ENCODE peak calls at places on chromosomes 16 and 17, in four cellular contexts. C, E, M and W are unnamed samples.
A peak's percentile ranks its signal among the peaks of the same experiment; 100 is the strongest.

GRCh38 chr16:82344157-82344556 is 174.1 kb upstream of the MPHOSPH6 start:
- DNase-seq in C (no peak), E (no peak), M (peak; percentile 55), W (no peak)

GRCh38 chr17:64780096-64781012 is 118.2 kb upstream of the SMURF2 start:
- DNase-seq in E (no peak), C (peak; percentile 82), M (peak; percentile 73), W (no peak)

GRCh38 chr17:7080445-7081041 is 492 bp upstream of the CLEC10A start:
- DNase-seq in C (no peak), E (no peak), M (no peak), W (no peak)

GRCh38 chr16:89711601-89712475 is 8.9 kb downstream of the VPS9D1 start:
- DNase-seq in C (peak; percentile 94), E (no peak), M (peak; percentile 63), W (no peak)

GRCh38 chr17:8948462-8948861 is 17.0 kb downstream of the PIK3R5 start:
- DNase-seq in M (no peak), E (no peak), C (no peak), W (no peak)

GRCh38 chr16:89633064-89633631 is 19.7 kb downstream of the DPEP1 start:
- DNase-seq in M (peak; percentile 30), C (peak; percentile 72), E (no peak), W (no peak)

GRCh38 chr16:16045879-16046278 is 96.5 kb downstream of the ABCC1 start:
- DNase-seq in C (no peak), M (no peak), E (no peak), W (no peak)

GRCh38 chr17:81161972-81162371 is 3.3 kb upstream of the PVALEF start:
- DNase-seq in M (no peak), C (no peak), E (no peak), W (no peak)

GRCh38 chr16:53014287-53014686 is 38.4 kb downstream of the CHD9NB start:
- DNase-seq in C (no peak), M (no peak), E (no peak), W (no peak)

GRCh38 chr17:7559307-7560171 is 989 bp downstream of the TNFSF13 start:
- DNase-seq in E (no peak), C (no peak), M (peak; percentile 79), W (no peak)

GRCh38 chr17:74485012-74485743 is 18.7 kb downstream of the CD300A start:
- DNase-seq in C (no peak), E (no peak), M (peak; percentile 8), W (no peak)

GRCh38 chr17:59963738-59964454 is 644 bp downstream of the RNFT1 start:
- DNase-seq in C (peak; percentile 43), E (no peak), M (peak; percentile 42), W (peak; percentile 15)

GRCh38 chr17:27746881-27747280 is 53.4 kb downstream of the NOS2 start:
- DNase-seq in C (no peak), M (no peak), E (no peak), W (no peak)

GRCh38 chr16:1494129-1494640 is 1.0 kb downstream of the TELO2 start:
- DNase-seq in M (peak; percentile 44), C (peak; percentile 69), E (no peak), W (no peak)

GRCh38 chr16:17053536-17054160 is 417.1 kb downstream of the XYLT1 start:
- DNase-seq in M (no peak), C (no peak), E (no peak), W (no peak)

GRCh38 chr17:73956595-73957465 is 246.6 kb upstream of the RPL38 start:
- DNase-seq in E (peak; percentile 1), C (peak; percentile 88), M (peak; percentile 59), W (no peak)

DNA sequence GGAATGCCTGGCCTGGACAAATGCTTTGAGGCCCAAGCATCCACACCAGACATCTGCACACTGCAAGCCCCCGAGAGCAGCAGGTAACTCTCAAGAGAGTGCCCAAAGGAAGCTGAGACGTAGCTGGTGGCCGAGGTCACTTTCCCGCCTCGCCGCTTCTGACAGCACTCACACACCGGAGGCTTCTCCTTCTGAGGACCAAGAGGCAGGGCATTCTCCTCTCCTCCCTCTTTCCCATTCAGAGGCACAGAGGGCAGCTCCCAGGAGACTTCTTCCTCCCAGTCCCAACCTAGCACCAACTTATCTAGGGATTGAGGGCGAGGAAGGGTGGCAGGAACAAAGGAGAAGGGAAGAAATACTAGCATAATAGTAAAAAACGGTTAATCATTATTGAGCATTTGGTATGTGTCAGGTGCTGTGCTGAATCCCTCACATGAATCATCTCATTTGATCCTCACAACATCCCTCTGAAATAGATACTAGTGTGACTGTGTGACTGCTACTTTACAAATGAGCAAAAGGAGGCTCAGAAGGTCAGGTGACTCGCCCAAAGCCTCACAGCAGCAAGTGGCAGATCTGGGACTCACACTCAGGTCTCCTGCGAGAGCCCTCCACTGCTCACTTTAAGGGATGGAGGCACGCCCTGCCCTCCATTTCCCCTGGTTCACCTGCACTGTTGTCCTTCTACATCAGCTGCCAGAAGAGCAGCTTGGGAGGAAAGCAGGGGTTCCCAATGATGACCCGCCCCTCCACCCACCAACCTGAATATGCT is 41.8 kb downstream of the MYO18A start:
- DNase-seq in C (no peak), M (no peak), E (no peak), W (no peak)
- H3K4me3 ChIP-seq in C (no peak overlapping the region), M (no peak overlapping the region), E (no peak overlapping the region), W (peak overlapping the region; percentile 52)

GRCh38 chr17:62572488-62573469 is 54.7 kb upstream of the MRC2 start:
- DNase-seq in C (no peak), E (no peak), M (no peak), W (no peak)
- H3K4me3 ChIP-seq in C (no peak overlapping the region), E (no peak overlapping the region), M (no peak overlapping the region), W (no peak overlapping the region)

GRCh38 chr16:66996983-66997358 is 8.6 kb downstream of the CES4A start:
- DNase-seq in C (no peak), M (no peak), E (no peak), W (no peak)

GRCh38 chr16:67001159-67001486 is 12.7 kb downstream of the CES4A start:
- DNase-seq in C (no peak), M (no peak), E (no peak), W (no peak)

GRCh38 chr16:67000384-67001158 is 12.2 kb downstream of the CES4A start:
- DNase-seq in E (no peak), C (peak; percentile 58), M (peak; percentile 75), W (no peak)

GRCh38 chr16:66996324-66996982 is 8.1 kb downstream of the CES4A start:
- DNase-seq in M (peak; percentile 49), E (no peak), C (no peak), W (no peak)

GRCh38 chr16:67001726-67002125 is 13.3 kb downstream of the CES4A start:
- DNase-seq in M (no peak), E (no peak), C (no peak), W (no peak)
- H3K4me3 ChIP-seq in M (no peak overlapping the region), E (no peak overlapping the region), C (no peak overlapping the region), W (no peak overlapping the region)

DNA sequence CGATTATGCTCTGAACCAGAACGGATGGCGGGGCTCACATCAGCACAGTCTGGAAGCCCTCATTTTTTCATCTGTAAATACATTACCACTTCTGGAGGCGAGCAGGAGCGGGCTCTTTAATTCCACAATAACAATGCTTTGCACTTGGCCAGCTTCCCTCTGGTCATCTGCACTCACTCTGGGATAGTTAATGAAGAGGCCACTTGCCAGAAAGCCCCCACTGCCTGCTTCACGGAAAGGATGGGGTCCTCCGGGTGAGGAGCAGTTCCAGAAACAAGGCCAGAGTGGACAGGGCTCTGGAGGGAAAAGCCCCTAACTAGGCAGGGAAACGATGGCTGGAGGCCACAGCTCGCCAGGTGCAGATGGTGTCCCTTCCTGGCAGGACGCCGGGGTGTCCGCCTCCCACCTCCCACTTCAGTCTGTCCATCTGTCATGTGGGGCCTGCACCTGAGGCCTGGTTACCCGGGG is 13.1 kb upstream of the BCAR1 start:
- DNase-seq in C (no peak), M (no peak), E (no peak), W (no peak)
- H3K4me3 ChIP-seq in C (peak overlapping the region; percentile 97), M (peak overlapping the region; percentile 98), E (no peak overlapping the region), W (peak overlapping the region; percentile 52)

GRCh38 chr16:81212830-81213465 is 25.5 kb upstream of the BCO1 start:
- DNase-seq in M (no peak), E (no peak), C (no peak), W (no peak)
- H3K4me3 ChIP-seq in M (no peak overlapping the region), E (no peak overlapping the region), C (no peak overlapping the region), W (no peak overlapping the region)

GRCh38 chr17:45090711-45091110 is 29.6 kb downstream of the NMT1 start:
- DNase-seq in E (no peak), C (no peak), M (no peak), W (no peak)
- H3K4me3 ChIP-seq in E (no peak overlapping the region), C (no peak overlapping the region), M (no peak overlapping the region), W (no peak overlapping the region)

GRCh38 chr17:82449883-82450356 is 632 bp downstream of the CYBC1 start:
- DNase-seq in C (no peak), M (no peak), E (no peak), W (no peak)
- H3K4me3 ChIP-seq in C (peak overlapping the region; percentile 77), M (peak overlapping the region; percentile 89), E (peak overlapping the region; percentile 90), W (peak overlapping the region; percentile 59)